ENCODE peak calls at places on chromosomes 4 and X, in six cellular contexts. One of them, this sample, is unnamed.

GRCh38 chr4:107452717-107453116 is 267.3 kb downstream of the PAPSS1 start:
- DNase-seq in small intestine: no peak
- DNase-seq in HFF-Myc: no peak
- DNase-seq in fibroblast of lung: no peak
- DNase-seq in H54: no peak
- DNase-seq in activated naive CD4-positive, alpha-beta T cell treated with anti-CD3 and anti-CD28 coated beads for 36 hours: no peak
- DNase-seq in this sample: no peak

GRCh38 chrX:96564595-96564994 is 120.0 kb upstream of the DIAPH2 start:
- DNase-seq in small intestine: no peak
- DNase-seq in HFF-Myc: no peak
- DNase-seq in fibroblast of lung: no peak
- DNase-seq in activated naive CD4-positive, alpha-beta T cell treated with anti-CD3 and anti-CD28 coated beads for 36 hours: no peak
- DNase-seq in H54: no peak
- DNase-seq in this sample: no peak

GRCh38 chrX:107374116-107374515 is 75.3 kb upstream of the FRMPD3 start:
- DNase-seq in HFF-Myc: no peak
- DNase-seq in small intestine: no peak
- DNase-seq in H54: no peak
- DNase-seq in activated naive CD4-positive, alpha-beta T cell treated with anti-CD3 and anti-CD28 coated beads for 36 hours: no peak
- DNase-seq in fibroblast of lung: no peak
- DNase-seq in this sample: no peak

GRCh38 chrX:135273162-135273561 is 21.3 kb downstream of the ETDA start:
- DNase-seq in activated naive CD4-positive, alpha-beta T cell treated with anti-CD3 and anti-CD28 coated beads for 36 hours: no peak
- DNase-seq in HFF-Myc: no peak
- DNase-seq in fibroblast of lung: no peak
- DNase-seq in small intestine: no peak
- DNase-seq in H54: no peak
- DNase-seq in this sample: no peak

GRCh38 chr4:133910165-133910564 is 291.4 kb downstream of the PABPC4L start:
- DNase-seq in H54: no peak
- DNase-seq in small intestine: no peak
- DNase-seq in activated naive CD4-positive, alpha-beta T cell treated with anti-CD3 and anti-CD28 coated beads for 36 hours: no peak
- DNase-seq in fibroblast of lung: no peak
- DNase-seq in HFF-Myc: no peak
- DNase-seq in this sample: no peak

GRCh38 chr4:14771504-14772175 is 230.6 kb upstream of the CPEB2 start:
- DNase-seq in fibroblast of lung: no peak
- DNase-seq in H54: no peak
- DNase-seq in HFF-Myc: no peak
- DNase-seq in activated naive CD4-positive, alpha-beta T cell treated with anti-CD3 and anti-CD28 coated beads for 36 hours: no peak
- DNase-seq in small intestine: no peak
- DNase-seq in this sample: no peak

GRCh38 chr4:163732473-163732872 is 238.0 kb downstream of the TMA16 start:
- DNase-seq in H54: no peak
- DNase-seq in small intestine: no peak
- DNase-seq in fibroblast of lung: no peak
- DNase-seq in activated naive CD4-positive, alpha-beta T cell treated with anti-CD3 and anti-CD28 coated beads for 36 hours: no peak
- DNase-seq in HFF-Myc: no peak
- DNase-seq in this sample: no peak

GRCh38 chr4:183099537-183100297 is 660 bp downstream of the WWC2 start:
- DNase-seq in small intestine: no peak
- DNase-seq in HFF-Myc: no peak
- DNase-seq in fibroblast of lung: no peak
- DNase-seq in H54: peak; percentile 24
- DNase-seq in activated naive CD4-positive, alpha-beta T cell treated with anti-CD3 and anti-CD28 coated beads for 36 hours: peak; percentile 37
- DNase-seq in this sample: peak; percentile 73

GRCh38 chr4:86670739-86671138 is 76.6 kb downstream of the PTPN13 start:
- DNase-seq in fibroblast of lung: peak; percentile 84
- DNase-seq in small intestine: no peak
- DNase-seq in HFF-Myc: peak; percentile 16
- DNase-seq in H54: no peak
- DNase-seq in activated naive CD4-positive, alpha-beta T cell treated with anti-CD3 and anti-CD28 coated beads for 36 hours: no peak
- DNase-seq in this sample: no peak

GRCh38 chr4:8157944-8158709 is 486 bp downstream of the ABLIM2 start:
- DNase-seq in fibroblast of lung: no peak
- DNase-seq in activated naive CD4-positive, alpha-beta T cell treated with anti-CD3 and anti-CD28 coated beads for 36 hours: no peak
- DNase-seq in small intestine: no peak
- DNase-seq in HFF-Myc: no peak
- DNase-seq in H54: no peak
- DNase-seq in this sample: no peak

GRCh38 chr4:143384381-143384994 is 47.8 kb downstream of the GAB1 start:
- DNase-seq in activated naive CD4-positive, alpha-beta T cell treated with anti-CD3 and anti-CD28 coated beads for 36 hours: no peak
- DNase-seq in fibroblast of lung: peak; percentile 84
- DNase-seq in HFF-Myc: no peak
- DNase-seq in H54: no peak
- DNase-seq in small intestine: no peak
- DNase-seq in this sample: no peak

GRCh38 chr4:106615407-106615945 is 246.9 kb upstream of the GIMD1 start:
- DNase-seq in H54: no peak
- DNase-seq in fibroblast of lung: no peak
- DNase-seq in HFF-Myc: no peak
- DNase-seq in activated naive CD4-positive, alpha-beta T cell treated with anti-CD3 and anti-CD28 coated beads for 36 hours: no peak
- DNase-seq in small intestine: no peak
- DNase-seq in this sample: no peak

GRCh38 chrX:70088281-70088680 is 26.0 kb downstream of the OTUD6A start:
- DNase-seq in HFF-Myc: no peak
- DNase-seq in activated naive CD4-positive, alpha-beta T cell treated with anti-CD3 and anti-CD28 coated beads for 36 hours: no peak
- DNase-seq in fibroblast of lung: peak; percentile 19
- DNase-seq in small intestine: no peak
- DNase-seq in H54: no peak
- DNase-seq in this sample: no peak

GRCh38 chr4:119209077-119209476 is 3.4 kb upstream of the USP53 start:
- DNase-seq in small intestine: peak; percentile 5
- DNase-seq in activated naive CD4-positive, alpha-beta T cell treated with anti-CD3 and anti-CD28 coated beads for 36 hours: peak; percentile 75
- DNase-seq in H54: peak; percentile 17
- DNase-seq in HFF-Myc: peak; percentile 94
- DNase-seq in fibroblast of lung: peak; percentile 90
- DNase-seq in this sample: peak; percentile 55

GRCh38 chrX:153379971-153380581 is 21.1 kb downstream of the PNMA6E start:
- DNase-seq in small intestine: no peak
- DNase-seq in HFF-Myc: no peak
- DNase-seq in H54: no peak
- DNase-seq in fibroblast of lung: no peak
- DNase-seq in activated naive CD4-positive, alpha-beta T cell treated with anti-CD3 and anti-CD28 coated beads for 36 hours: no peak
- DNase-seq in this sample: no peak

GRCh38 chr4:170259631-170260153 is 169.9 kb upstream of the AADAT start:
- DNase-seq in activated naive CD4-positive, alpha-beta T cell treated with anti-CD3 and anti-CD28 coated beads for 36 hours: peak; percentile 73
- DNase-seq in H54: peak; percentile 7
- DNase-seq in small intestine: peak; percentile 88
- DNase-seq in fibroblast of lung: peak; percentile 52
- DNase-seq in HFF-Myc: peak; percentile 38
- DNase-seq in this sample: peak; percentile 96

GRCh38 chr4:90582087-90582486 is 454.9 kb downstream of the CCSER1 start:
- DNase-seq in HFF-Myc: no peak
- DNase-seq in fibroblast of lung: no peak
- DNase-seq in H54: no peak
- DNase-seq in activated naive CD4-positive, alpha-beta T cell treated with anti-CD3 and anti-CD28 coated beads for 36 hours: no peak
- DNase-seq in small intestine: no peak
- DNase-seq in this sample: no peak

GRCh38 chrX:350534-351321 is 32.1 kb upstream of the GTPBP6 start:
- DNase-seq in H54: no peak
- DNase-seq in small intestine: no peak
- DNase-seq in HFF-Myc: no peak
- DNase-seq in fibroblast of lung: no peak
- DNase-seq in activated naive CD4-positive, alpha-beta T cell treated with anti-CD3 and anti-CD28 coated beads for 36 hours: no peak
- DNase-seq in this sample: no peak

GRCh38 chr4:101956068-101956805 is 165.7 kb downstream of the BANK1 start:
- DNase-seq in activated naive CD4-positive, alpha-beta T cell treated with anti-CD3 and anti-CD28 coated beads for 36 hours: no peak
- DNase-seq in H54: no peak
- DNase-seq in fibroblast of lung: no peak
- DNase-seq in small intestine: no peak
- DNase-seq in HFF-Myc: no peak
- DNase-seq in this sample: no peak

GRCh38 chr4:7805533-7806079 is 134.1 kb downstream of the AFAP1 start:
- DNase-seq in HFF-Myc: no peak
- DNase-seq in activated naive CD4-positive, alpha-beta T cell treated with anti-CD3 and anti-CD28 coated beads for 36 hours: no peak
- DNase-seq in small intestine: no peak
- DNase-seq in fibroblast of lung: peak; percentile 84
- DNase-seq in H54: peak; percentile 26
- DNase-seq in this sample: peak; percentile 57

GRCh38 chr4:113116414-113117345 is 67.2 kb downstream of the ANK2 start:
- DNase-seq in small intestine: peak; percentile 46
- DNase-seq in fibroblast of lung: no peak
- DNase-seq in H54: no peak
- DNase-seq in HFF-Myc: no peak
- DNase-seq in activated naive CD4-positive, alpha-beta T cell treated with anti-CD3 and anti-CD28 coated beads for 36 hours: no peak
- DNase-seq in this sample: peak; percentile 48

GRCh38 chr4:19034089-19034488 is 1012.5 kb upstream of the LCORL start:
- DNase-seq in H54: no peak
- DNase-seq in small intestine: no peak
- DNase-seq in fibroblast of lung: no peak
- DNase-seq in HFF-Myc: no peak
- DNase-seq in activated naive CD4-positive, alpha-beta T cell treated with anti-CD3 and anti-CD28 coated beads for 36 hours: no peak
- DNase-seq in this sample: no peak

GRCh38 chr4:14167876-14168510 is 540.5 kb upstream of the BOD1L1 start:
- DNase-seq in HFF-Myc: no peak
- DNase-seq in H54: no peak
- DNase-seq in small intestine: no peak
- DNase-seq in activated naive CD4-positive, alpha-beta T cell treated with anti-CD3 and anti-CD28 coated beads for 36 hours: no peak
- DNase-seq in fibroblast of lung: peak; percentile 9
- DNase-seq in this sample: no peak

GRCh38 chr4:87014284-87014782 is 79.5 kb downstream of the AFF1 start:
- DNase-seq in H54: no peak
- DNase-seq in fibroblast of lung: peak; percentile 52
- DNase-seq in small intestine: no peak
- DNase-seq in activated naive CD4-positive, alpha-beta T cell treated with anti-CD3 and anti-CD28 coated beads for 36 hours: no peak
- DNase-seq in HFF-Myc: peak; percentile 48
- DNase-seq in this sample: no peak

GRCh38 chrX:150517303-150517896 is 51.0 kb upstream of the MTM1 start:
- DNase-seq in fibroblast of lung: peak; percentile 46
- DNase-seq in activated naive CD4-positive, alpha-beta T cell treated with anti-CD3 and anti-CD28 coated beads for 36 hours: no peak
- DNase-seq in H54: no peak
- DNase-seq in HFF-Myc: no peak
- DNase-seq in small intestine: no peak
- DNase-seq in this sample: no peak

GRCh38 chr4:75841641-75842520 is 60.4 kb downstream of the PPEF2 start:
- DNase-seq in small intestine: no peak
- DNase-seq in H54: no peak
- DNase-seq in HFF-Myc: no peak
- DNase-seq in activated naive CD4-positive, alpha-beta T cell treated with anti-CD3 and anti-CD28 coated beads for 36 hours: no peak
- DNase-seq in fibroblast of lung: no peak
- DNase-seq in this sample: no peak

GRCh38 chr4:59655996-59656395 is 1544.1 kb upstream of the ADGRL3 start:
- DNase-seq in HFF-Myc: no peak
- DNase-seq in small intestine: no peak
- DNase-seq in fibroblast of lung: no peak
- DNase-seq in activated naive CD4-positive, alpha-beta T cell treated with anti-CD3 and anti-CD28 coated beads for 36 hours: no peak
- DNase-seq in H54: peak; percentile 2
- DNase-seq in this sample: peak; percentile 6

GRCh38 chr4:128384765-128385164 is 97.2 kb upstream of the PGRMC2 start:
- DNase-seq in fibroblast of lung: no peak
- DNase-seq in HFF-Myc: no peak
- DNase-seq in activated naive CD4-positive, alpha-beta T cell treated with anti-CD3 and anti-CD28 coated beads for 36 hours: no peak
- DNase-seq in H54: no peak
- DNase-seq in small intestine: no peak
- DNase-seq in this sample: no peak

GRCh38 chr4:119498520-119498919 is 130.1 kb downstream of the PDE5A start:
- DNase-seq in small intestine: no peak
- DNase-seq in H54: no peak
- DNase-seq in activated naive CD4-positive, alpha-beta T cell treated with anti-CD3 and anti-CD28 coated beads for 36 hours: no peak
- DNase-seq in HFF-Myc: no peak
- DNase-seq in fibroblast of lung: peak; percentile 59
- DNase-seq in this sample: peak; percentile 8

GRCh38 chr4:47167391-47167790 is 136.0 kb downstream of the GABRB1 start:
- DNase-seq in fibroblast of lung: no peak
- DNase-seq in small intestine: no peak
- DNase-seq in HFF-Myc: no peak
- DNase-seq in H54: no peak
- DNase-seq in activated naive CD4-positive, alpha-beta T cell treated with anti-CD3 and anti-CD28 coated beads for 36 hours: no peak
- DNase-seq in this sample: no peak

This sample was measured in hepatocyte.